ENCODE peak calls at places on chromosome 2, in ten cellular contexts. A, W, C, X, L, R, Z, N, U and H are unnamed samples.

GRCh38 chr2:63124209-63124608 is 73.6 kb downstream of the OTX1 start:
- DNase-seq in A (no peak), W (no peak), C (no peak), X (no peak), L (peak), R (no peak), Z (peak), N (no peak), U (no peak), H (no peak)

GRCh38 chr2:159137511-159138101 is 148.9 kb downstream of the WDSUB1 start:
- DNase-seq in A (no peak), W (no peak), C (no peak), X (no peak), L (no peak), R (no peak), Z (no peak), N (no peak), U (no peak), H (no peak)

GRCh38 chr2:183665403-183665802 is 541.2 kb downstream of the NUP35 start:
- DNase-seq in A (no peak), W (no peak), C (no peak), X (no peak), L (no peak), R (no peak), Z (no peak), N (peak), U (no peak), H (no peak)

GRCh38 chr2:65681503-65681902 is 249.1 kb upstream of the SPRED2 start:
- DNase-seq in A (no peak), W (no peak), C (peak), X (no peak), L (no peak), R (no peak), Z (no peak), N (no peak), U (no peak), H (no peak)

GRCh38 chr2:116747103-116747502 is 1067.4 kb upstream of the DDX18 start:
- DNase-seq in A (no peak), W (no peak), C (no peak), X (no peak), L (no peak), R (no peak), Z (no peak), N (no peak), U (no peak), H (no peak)

GRCh38 chr2:145931836-145932352 is 1412.0 kb upstream of the ZEB2 start:
- DNase-seq in A (no peak), W (no peak), C (no peak), X (no peak), L (no peak), R (no peak), Z (no peak), N (peak), U (no peak), H (no peak)

GRCh38 chr2:149058936-149059335 is 20.4 kb downstream of the LYPD6B start:
- DNase-seq in A (no peak), W (no peak), C (no peak), X (no peak), L (no peak), R (no peak), Z (peak), N (no peak), U (no peak), H (no peak)

GRCh38 chr2:234464291-234464645 is 32.6 kb downstream of the ARL4C start:
- DNase-seq in A (no peak), W (no peak), C (no peak), X (no peak), L (no peak), R (no peak), Z (no peak), N (no peak), U (no peak), H (no peak)

GRCh38 chr2:9230051-9230802 is 23.6 kb downstream of the ASAP2 start:
- DNase-seq in A (no peak), W (no peak), C (no peak), X (peak), L (no peak), R (peak), Z (no peak), N (no peak), U (no peak), H (no peak)

GRCh38 chr2:24671230-24671629 is 122.0 kb downstream of the PTRHD1 start:
- DNase-seq in A (no peak), W (no peak), C (no peak), X (no peak), L (no peak), R (no peak), Z (no peak), N (no peak), U (no peak), H (no peak)

GRCh38 chr2:25215948-25216679 is 47.7 kb upstream of the POMC start:
- DNase-seq in A (peak), W (peak), C (peak), X (peak), L (no peak), R (no peak), Z (no peak), N (peak), U (peak), H (peak)

GRCh38 chr2:234869164-234869563 is 82.7 kb upstream of the SH3BP4 start:
- DNase-seq in A (no peak), W (no peak), C (no peak), X (no peak), L (no peak), R (no peak), Z (no peak), N (no peak), U (no peak), H (no peak)

GRCh38 chr2:133434962-133435668 is 133.1 kb downstream of the NCKAP5 start:
- DNase-seq in A (no peak), W (no peak), C (no peak), X (no peak), L (peak), R (peak), Z (peak), N (peak), U (no peak), H (no peak)

GRCh38 chr2:88253375-88253774 is 83.2 kb downstream of the THNSL2 start:
- DNase-seq in A (no peak), W (no peak), C (no peak), X (no peak), L (no peak), R (no peak), Z (no peak), N (no peak), U (no peak), H (no peak)

GRCh38 chr2:54471221-54471711 is 15.1 kb downstream of the SPTBN1 start:
- DNase-seq in A (no peak), W (no peak), C (peak), X (no peak), L (no peak), R (peak), Z (no peak), N (peak), U (no peak), H (no peak)

GRCh38 chr2:232473467-232473890 is 14.2 kb downstream of the ECEL1 start:
- DNase-seq in A (no peak), W (no peak), C (no peak), X (no peak), L (no peak), R (no peak), Z (peak), N (peak), U (no peak), H (peak)

GRCh38 chr2:37156857-37157714 is at the start of gene EIF2AK2:
- DNase-seq in A (peak), W (peak), C (peak), X (peak), L (no peak), R (peak), Z (peak), N (peak), U (peak), H (peak)

GRCh38 chr2:173874899-173875247 is 90.3 kb downstream of the SP3 start:
- DNase-seq in A (no peak), W (no peak), C (no peak), X (no peak), L (no peak), R (no peak), Z (no peak), N (no peak), U (no peak), H (no peak)

GRCh38 chr2:144523606-144524131 is 3.8 kb upstream of the ZEB2 start:
- DNase-seq in A (no peak), W (no peak), C (no peak), X (no peak), L (no peak), R (no peak), Z (no peak), N (peak), U (peak), H (no peak)

GRCh38 chr2:28390857-28391563 is 1.6 kb upstream of the FOSL2 start:
- DNase-seq in A (peak), W (no peak), C (peak), X (peak), L (peak), R (no peak), Z (peak), N (no peak), U (peak), H (peak)

GRCh38 chr2:218325566-218326160 is 31.0 kb upstream of the CATIP start:
- DNase-seq in A (no peak), W (no peak), C (no peak), X (no peak), L (no peak), R (no peak), Z (no peak), N (no peak), U (no peak), H (no peak)

GRCh38 chr2:128590309-128591021 is 271.8 kb upstream of the HS6ST1 start:
- DNase-seq in A (no peak), W (no peak), C (no peak), X (no peak), L (no peak), R (no peak), Z (no peak), N (no peak), U (no peak), H (no peak)

GRCh38 chr2:171260471-171261424 is 100.1 kb upstream of the TLK1 start:
- DNase-seq in A (no peak), W (no peak), C (no peak), X (no peak), L (no peak), R (no peak), Z (no peak), N (peak), U (peak), H (no peak)
- TF ChIP-seq CTCF in A (no peak), W (no peak), C (no peak), X (no peak), L (no peak), R (no peak), Z (no peak), N (no peak), U (no peak), H (no peak)

DNA sequence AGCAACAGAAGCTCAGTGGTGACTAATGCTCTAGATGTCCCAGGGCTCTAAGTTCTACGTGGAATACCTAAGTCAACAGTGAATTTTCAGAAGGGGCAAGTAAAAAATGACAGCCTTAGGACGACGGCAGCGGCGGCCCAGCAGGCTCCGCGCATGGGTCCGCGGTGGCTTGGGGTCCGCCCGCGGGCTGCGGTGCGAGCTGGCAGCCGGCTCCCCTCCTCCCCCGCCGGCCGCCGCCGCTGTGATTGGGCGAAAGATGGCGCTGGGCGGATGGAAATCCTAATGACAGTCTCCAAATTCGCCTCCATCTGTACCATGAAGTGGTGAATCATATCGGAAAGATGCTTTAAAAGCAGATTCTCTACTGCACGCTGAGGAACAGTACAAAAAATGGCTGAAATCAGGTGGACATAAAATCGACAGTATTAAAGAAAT is 74.7 kb downstream of the HNRNPLL start:
- DNase-seq in A (peak), W (no peak), C (no peak), X (peak), L (no peak), R (peak), Z (peak), N (peak), U (peak), H (no peak)
- H3K27ac ChIP-seq in A (no peak), W (peak), C (no peak), X (peak), L (no peak), R (peak), Z (peak), N (no peak), U (no peak), H (no peak)

DNA sequence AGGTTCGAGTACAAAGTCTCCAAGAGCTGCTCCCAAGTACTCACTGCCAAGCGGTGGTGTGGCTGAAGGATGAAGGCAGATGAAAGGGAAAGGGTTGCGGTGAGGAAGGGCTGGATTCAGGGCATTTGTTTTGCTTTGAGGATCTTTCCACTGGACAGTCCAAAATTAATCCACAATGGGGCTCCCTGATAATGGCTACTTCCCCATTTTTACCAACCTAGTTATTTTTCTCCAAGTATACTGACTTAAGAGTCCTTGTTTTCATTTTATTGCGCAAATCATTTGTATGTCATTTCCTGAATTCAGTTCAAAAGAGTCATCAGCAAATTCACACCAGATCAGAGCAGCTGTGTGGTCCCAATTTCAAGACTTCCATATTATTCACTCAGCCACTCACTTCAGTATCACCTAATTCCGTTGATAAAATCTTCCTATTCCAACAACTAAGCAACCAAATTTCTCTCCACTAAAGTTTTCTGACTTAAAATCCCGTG is 497 bp upstream of the SESTD1 start:
- DNase-seq in A (no peak), W (no peak), C (no peak), X (no peak), L (no peak), R (peak), Z (no peak), N (peak), U (no peak), H (no peak)
- TF ChIP-seq CTCF in A (no peak), W (no peak), C (no peak), X (no peak), L (no peak), R (no peak), Z (no peak), N (no peak), U (no peak), H (no peak)

GRCh38 chr2:188810591-188810990 is 163.6 kb upstream of the COL3A1 start:
- DNase-seq in A (no peak), W (no peak), C (no peak), X (no peak), L (no peak), R (no peak), Z (no peak), N (no peak), U (no peak), H (no peak)
- H3K27ac ChIP-seq in A (no peak), W (no peak), C (no peak), X (no peak), L (no peak), R (no peak), Z (no peak), N (no peak), U (no peak), H (no peak)

GRCh38 chr2:238021327-238021726 is 39.5 kb upstream of the SCLY start:
- DNase-seq in A (no peak), W (no peak), C (no peak), X (no peak), L (peak), R (peak), Z (peak), N (no peak), U (no peak), H (no peak)

GRCh38 chr2:238022594-238023157 is 38.1 kb upstream of the SCLY start:
- DNase-seq in A (no peak), W (no peak), C (no peak), X (no peak), L (no peak), R (no peak), Z (no peak), N (no peak), U (no peak), H (no peak)

GRCh38 chr2:238020816-238021215 is 40.0 kb upstream of the SCLY start:
- DNase-seq in A (no peak), W (no peak), C (no peak), X (no peak), L (no peak), R (no peak), Z (no peak), N (no peak), U (no peak), H (no peak)

GRCh38 chr2:238016526-238016925 is 44.3 kb upstream of the SCLY start:
- DNase-seq in A (no peak), W (no peak), C (no peak), X (no peak), L (no peak), R (no peak), Z (no peak), N (no peak), U (no peak), H (no peak)

GRCh38 chr2:238019962-238020361 is 40.8 kb upstream of the SCLY start:
- DNase-seq in A (no peak), W (no peak), C (no peak), X (no peak), L (no peak), R (no peak), Z (no peak), N (no peak), U (no peak), H (no peak)
- TF ChIP-seq CTCF in A (no peak), W (no peak), C (no peak), X (no peak), L (no peak), R (no peak), Z (no peak), N (no peak), U (no peak), H (no peak)

GRCh38 chr2:196230051-196230450 is 58.7 kb upstream of the STK17B start:
- DNase-seq in A (no peak), W (no peak), C (no peak), X (no peak), L (no peak), R (no peak), Z (no peak), N (no peak), U (no peak), H (peak)
- H3K27ac ChIP-seq in A (peak), W (peak), C (no peak), X (no peak), L (no peak), R (no peak), Z (no peak), N (no peak), U (no peak), H (peak)

GRCh38 chr2:204888222-204888621 is 342.9 kb downstream of the PARD3B start:
- DNase-seq in A (no peak), W (no peak), C (no peak), X (no peak), L (no peak), R (no peak), Z (no peak), N (no peak), U (no peak), H (no peak)

GRCh38 chr2:204880928-204881327 is 335.7 kb downstream of the PARD3B start:
- DNase-seq in A (no peak), W (no peak), C (no peak), X (no peak), L (no peak), R (no peak), Z (no peak), N (no peak), U (no peak), H (no peak)

GRCh38 chr2:204881519-204882111 is 336.3 kb downstream of the PARD3B start:
- DNase-seq in A (no peak), W (no peak), C (no peak), X (no peak), L (no peak), R (no peak), Z (no peak), N (no peak), U (no peak), H (no peak)

GRCh38 chr2:204886713-204887112 is 341.4 kb downstream of the PARD3B start:
- DNase-seq in A (no peak), W (no peak), C (no peak), X (no peak), L (no peak), R (no peak), Z (no peak), N (no peak), U (no peak), H (no peak)

GRCh38 chr2:204885747-204886146 is 340.5 kb downstream of the PARD3B start:
- DNase-seq in A (no peak), W (no peak), C (no peak), X (no peak), L (no peak), R (no peak), Z (no peak), N (peak), U (no peak), H (no peak)
- TF ChIP-seq CTCF in A (no peak), W (no peak), C (no peak), X (no peak), L (no peak), R (peak), Z (no peak), N (peak), U (peak), H (no peak)

DNA sequence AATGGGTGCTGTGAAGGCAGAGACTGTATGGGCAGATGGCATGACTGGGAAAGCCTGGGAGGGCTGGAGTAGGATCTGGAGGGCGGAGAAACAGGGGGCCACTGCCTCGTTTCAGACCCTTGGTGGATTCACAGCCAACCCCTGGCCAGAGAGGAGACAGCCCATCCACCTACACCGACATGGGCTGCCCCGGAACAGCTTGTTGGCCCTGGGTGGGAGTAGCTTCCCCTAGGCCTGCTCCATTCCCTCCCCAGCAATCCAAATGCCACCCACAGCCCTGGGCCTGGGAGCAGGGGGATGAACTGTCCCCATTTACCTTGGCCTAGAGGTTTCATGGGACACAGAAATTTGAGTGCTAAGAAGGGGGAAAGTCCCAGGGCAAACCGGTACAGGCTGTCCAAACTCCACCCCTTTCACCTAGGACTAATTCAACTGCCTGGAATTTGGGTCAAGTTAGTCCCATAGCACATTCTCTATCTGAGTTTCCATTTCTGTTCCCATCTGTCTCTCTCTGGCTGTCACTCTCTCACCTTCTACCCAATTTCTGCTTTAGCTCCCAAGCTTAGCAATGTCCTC is 37.0 kb downstream of the LBH start:
- DNase-seq in A (no peak), W (no peak), C (no peak), X (no peak), L (no peak), R (no peak), Z (no peak), N (no peak), U (no peak), H (no peak)
- H3K27ac ChIP-seq in A (peak), W (peak), C (no peak), X (no peak), L (no peak), R (no peak), Z (no peak), N (no peak), U (no peak), H (no peak)